ENCODE peak calls at places on chromosome 12, in four cellular contexts. H is brain microvascular endothelial cell, J is HFFc6, R is WTC11. T is an unnamed sample.

GRCh38 chr12:83040339-83040738 is 353.6 kb downstream of the TMTC2 start:
- DNase-seq in J (no peak), R (no peak), H (no peak), T (no peak)

GRCh38 chr12:101552277-101552676 is 42.5 kb upstream of the MYBPC1 start:
- DNase-seq in J (no peak), R (no peak), H (no peak), T (peak)

GRCh38 chr12:104521731-104522130 is 65.0 kb downstream of the CHST11 start:
- DNase-seq in J (no peak), H (no peak), R (no peak), T (no peak)

GRCh38 chr12:51127050-51127729 is 43.8 kb upstream of the CSRNP2 start:
- DNase-seq in R (no peak), J (no peak), H (peak), T (no peak)

GRCh38 chr12:123075591-123076171 is 75.2 kb downstream of the PITPNM2 start:
- DNase-seq in R (peak), H (no peak), J (peak), T (no peak)

GRCh38 chr12:33672879-33673577 is 233.4 kb upstream of the SYT10 start:
- DNase-seq in J (no peak), H (no peak), R (no peak), T (no peak)

GRCh38 chr12:1103051-1103450 is 112.0 kb downstream of the ERC1 start:
- DNase-seq in H (no peak), J (no peak), R (no peak), T (no peak)

GRCh38 chr12:23899434-23899833 is 50.0 kb downstream of the SOX5 start:
- DNase-seq in H (no peak), J (no peak), R (no peak), T (no peak)

GRCh38 chr12:106682594-106683234 is 91.8 kb upstream of the RIC8B start:
- DNase-seq in H (no peak), J (peak), R (no peak), T (no peak)
- TF ChIP-seq CTCF in H (peak), J (peak), R (no peak), T (peak)

DNA sequence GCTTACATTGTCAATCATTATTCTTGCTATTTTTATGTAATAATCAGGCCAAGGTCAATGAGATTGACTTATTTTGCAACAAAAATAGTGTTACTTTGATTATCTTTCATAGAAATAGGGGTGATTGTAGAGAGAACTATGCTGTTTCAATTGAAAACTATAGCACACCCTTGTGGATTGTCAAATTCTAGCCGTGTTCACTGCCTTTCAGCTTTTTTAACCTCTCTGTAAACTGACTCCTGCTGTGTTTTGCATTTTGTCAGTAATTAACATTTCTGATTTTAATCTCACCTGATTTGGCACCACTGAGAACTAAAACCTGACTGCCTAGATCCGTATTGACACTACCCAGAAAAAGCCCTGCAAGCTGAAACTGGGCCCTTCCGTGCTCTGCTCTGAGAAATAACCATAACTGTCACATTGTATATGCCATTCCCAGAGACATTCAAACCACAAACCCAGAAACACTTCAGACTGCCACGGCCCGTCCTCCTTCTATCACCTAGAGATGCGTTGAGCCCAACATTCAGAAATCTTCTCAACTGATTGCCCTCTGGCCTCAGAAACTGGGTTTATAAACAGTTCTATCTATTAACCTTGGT is 26.6 kb upstream of the ETV6 start:
- DNase-seq in H (no peak), J (no peak), R (no peak), T (no peak)
- TF ChIP-seq CTCF in H (peak), J (peak), R (no peak), T (peak)

GRCh38 chr12:55823419-55823818 is 5.6 kb downstream of the ORMDL2 start:
- DNase-seq in J (no peak), R (no peak), H (no peak), T (no peak)

GRCh38 chr12:55822228-55822627 is 4.4 kb downstream of the ORMDL2 start:
- DNase-seq in H (no peak), J (no peak), R (peak), T (no peak)

GRCh38 chr12:55818140-55818728 is 393 bp downstream of the ORMDL2 start:
- DNase-seq in H (no peak), R (no peak), J (peak), T (no peak)

GRCh38 chr12:55818886-55819285 is 1.0 kb downstream of the ORMDL2 start:
- DNase-seq in R (no peak), H (no peak), J (no peak), T (no peak)

GRCh38 chr12:55820679-55821078 is 2.8 kb downstream of the ORMDL2 start:
- DNase-seq in H (no peak), J (no peak), R (no peak), T (no peak)
- TF ChIP-seq CTCF in H (peak), J (peak), R (no peak), T (peak)

DNA sequence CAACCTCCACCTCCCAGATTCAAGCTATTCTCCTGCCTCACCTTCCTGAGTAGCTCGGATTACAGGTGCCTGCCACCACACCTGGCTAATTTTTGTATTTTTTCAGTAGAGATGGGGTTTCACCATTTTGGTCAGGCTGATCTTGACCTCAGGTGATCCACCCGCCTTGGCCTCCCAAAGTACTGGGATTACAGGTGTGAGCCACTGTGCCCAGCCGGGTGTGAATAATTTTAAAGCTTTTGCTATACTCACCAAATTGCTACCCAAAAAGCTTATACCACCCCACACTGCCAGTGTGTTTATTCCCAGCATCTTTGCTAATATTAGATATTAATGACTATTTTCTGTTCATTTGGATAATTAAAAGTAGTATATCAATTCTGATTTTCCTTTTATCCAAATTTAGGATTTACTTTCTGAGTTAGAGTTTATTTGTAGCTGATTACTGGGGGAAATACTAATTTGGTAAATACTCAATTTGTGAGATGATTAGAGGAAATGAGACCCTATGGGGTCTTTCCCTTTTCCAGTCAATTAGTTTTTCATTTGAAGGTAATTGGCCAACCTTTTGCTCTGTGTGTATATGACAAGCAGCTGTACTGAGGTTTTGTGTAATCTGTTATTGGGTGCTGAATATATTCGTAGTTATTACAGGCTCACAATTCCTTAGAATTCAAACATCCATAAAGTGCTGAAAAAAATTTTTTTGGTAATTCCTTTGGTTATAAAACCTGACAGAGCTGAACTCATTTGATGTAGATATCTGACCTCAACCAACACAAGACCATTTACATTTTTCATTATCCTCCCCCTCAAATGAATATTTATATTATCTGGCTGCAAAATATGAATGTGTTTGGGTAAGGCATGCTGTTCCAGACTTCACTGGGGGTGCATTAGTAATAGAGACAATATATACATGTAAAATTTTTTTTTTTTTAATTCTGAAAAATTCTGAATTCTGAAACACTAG is 73.6 kb downstream of the ANO6 start:
- DNase-seq in J (no peak), H (no peak), R (no peak), T (no peak)
- TF ChIP-seq CTCF in J (no peak), H (no peak), R (no peak), T (no peak)

DNA sequence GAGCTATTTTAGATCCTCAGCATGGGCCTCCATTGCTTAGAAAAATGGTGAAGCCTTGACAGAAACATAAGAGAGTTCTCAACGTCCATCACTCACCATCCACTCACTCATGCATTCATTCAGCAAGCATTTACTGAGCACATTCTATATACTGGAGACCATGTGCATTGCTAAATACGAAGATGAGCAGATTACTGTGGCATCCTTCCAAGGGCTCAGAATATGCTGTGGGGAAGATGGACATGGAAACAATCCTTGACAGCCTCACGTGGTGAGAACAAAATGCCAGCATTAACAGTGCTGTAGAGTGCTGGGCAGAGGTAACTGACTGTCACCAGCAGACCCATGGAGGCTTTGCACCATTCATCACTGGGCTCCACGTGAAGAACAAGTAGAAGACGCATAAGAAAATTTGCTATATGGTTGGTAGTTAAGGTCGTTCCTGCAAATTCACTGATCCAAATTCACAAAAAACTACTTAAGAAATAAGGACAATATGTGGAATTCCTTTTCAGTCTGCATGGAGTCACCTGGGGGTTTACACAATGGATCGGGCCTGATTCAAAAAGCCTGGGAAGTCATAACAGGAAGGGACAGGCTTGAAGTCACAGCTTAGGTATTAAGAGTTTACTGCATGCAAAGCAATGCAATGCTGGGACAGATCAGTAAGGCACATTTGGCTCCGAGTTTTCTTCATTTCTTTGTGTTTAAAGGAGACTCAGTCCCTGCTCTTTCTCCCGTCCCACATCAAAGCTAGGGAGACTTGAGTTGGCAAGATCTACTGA is 153.1 kb downstream of the NTF3 start:
- DNase-seq in J (no peak), H (no peak), R (no peak), T (no peak)
- TF ChIP-seq CTCF in J (no peak), H (no peak), R (no peak), T (no peak)

GRCh38 chr12:6376079-6376941 is 947 bp upstream of the SCNN1A start:
- DNase-seq in J (peak), R (peak), H (peak), T (no peak)
- TF ChIP-seq CTCF in J (peak), R (no peak), H (peak), T (peak)

GRCh38 chr12:125544979-125545378 is 479.7 kb downstream of the AACS start:
- DNase-seq in J (no peak), H (no peak), R (no peak), T (no peak)

GRCh38 chr12:125549171-125549570 is 483.9 kb downstream of the AACS start:
- DNase-seq in J (no peak), R (no peak), H (no peak), T (no peak)

GRCh38 chr12:125552223-125552747 is 487.1 kb downstream of the AACS start:
- DNase-seq in R (no peak), J (no peak), H (no peak), T (no peak)

GRCh38 chr12:125549836-125550235 is 484.6 kb downstream of the AACS start:
- DNase-seq in R (peak), H (no peak), J (no peak), T (no peak)
- TF ChIP-seq CTCF in R (peak), H (peak), J (peak), T (peak)

GRCh38 chr12:132074216-132074615 is 69.9 kb downstream of the DDX51 start:
- DNase-seq in R (no peak), J (no peak), H (no peak), T (no peak)

GRCh38 chr12:132077322-132078100 is 66.6 kb downstream of the DDX51 start:
- DNase-seq in H (no peak), J (no peak), R (no peak), T (no peak)

GRCh38 chr12:132078190-132078589 is 65.9 kb downstream of the DDX51 start:
- DNase-seq in H (peak), J (peak), R (no peak), T (peak)

GRCh38 chr12:132075714-132076553 is 68.2 kb downstream of the DDX51 start:
- DNase-seq in J (no peak), H (no peak), R (no peak), T (no peak)

DNA sequence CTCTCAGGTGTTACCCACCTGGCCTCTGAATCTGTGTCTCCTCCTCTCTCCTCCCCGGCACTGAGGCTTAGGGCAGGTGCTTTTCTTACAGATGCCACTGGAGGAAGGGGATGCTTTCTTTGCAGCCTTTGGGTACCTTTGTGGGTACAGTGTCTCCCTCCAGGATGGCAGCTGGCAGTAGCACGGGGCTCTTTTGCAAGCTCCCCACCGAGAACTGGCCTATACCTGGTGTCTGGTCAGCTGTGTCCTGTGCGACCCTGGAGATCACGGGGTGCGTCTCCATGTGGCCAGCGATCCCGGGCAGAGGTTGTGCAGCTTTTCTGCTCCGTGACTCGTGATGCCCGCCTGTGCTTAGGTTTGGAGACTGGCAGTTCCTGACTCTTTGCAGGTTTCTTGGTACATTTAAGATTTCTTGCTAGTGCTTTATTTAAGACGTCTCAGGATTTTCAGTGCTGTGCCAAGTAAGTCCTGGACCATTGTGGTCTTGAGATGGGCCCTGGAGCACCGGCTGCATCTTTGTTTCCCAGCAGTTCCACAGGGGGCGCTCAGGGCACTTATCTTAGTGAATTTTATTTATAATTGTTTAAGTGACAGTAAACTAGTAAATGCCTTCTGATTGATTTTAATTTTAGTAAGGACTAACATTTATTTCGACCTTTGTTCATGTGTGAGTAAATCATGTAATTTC is 68.9 kb downstream of the DDX51 start:
- DNase-seq in J (no peak), R (peak), H (no peak), T (no peak)
- TF ChIP-seq CTCF in J (peak), R (peak), H (peak), T (peak)

GRCh38 chr12:75190846-75191245 is 18.8 kb downstream of the KCNC2 start:
- DNase-seq in J (no peak), R (no peak), H (no peak), T (no peak)

GRCh38 chr12:75194250-75194649 is 15.4 kb downstream of the KCNC2 start:
- DNase-seq in R (no peak), H (no peak), J (no peak), T (no peak)

GRCh38 chr12:75196865-75197264 is 12.8 kb downstream of the KCNC2 start:
- DNase-seq in R (no peak), J (no peak), H (no peak), T (no peak)

GRCh38 chr12:75196408-75196807 is 13.2 kb downstream of the KCNC2 start:
- DNase-seq in J (no peak), H (no peak), R (no peak), T (no peak)
- TF ChIP-seq CTCF in J (no peak), H (no peak), R (no peak), T (no peak)

GRCh38 chr12:39872425-39872824 is 233.5 kb downstream of the SLC2A13 start:
- DNase-seq in H (no peak), R (no peak), J (no peak), T (no peak)

GRCh38 chr12:39878753-39879152 is 227.1 kb downstream of the SLC2A13 start:
- DNase-seq in J (no peak), H (no peak), R (no peak), T (no peak)

GRCh38 chr12:39875721-39876120 is 230.2 kb downstream of the SLC2A13 start:
- DNase-seq in R (no peak), H (no peak), J (no peak), T (no peak)

GRCh38 chr12:39867631-39868030 is 238.2 kb downstream of the SLC2A13 start:
- DNase-seq in H (no peak), J (no peak), R (no peak), T (no peak)

DNA sequence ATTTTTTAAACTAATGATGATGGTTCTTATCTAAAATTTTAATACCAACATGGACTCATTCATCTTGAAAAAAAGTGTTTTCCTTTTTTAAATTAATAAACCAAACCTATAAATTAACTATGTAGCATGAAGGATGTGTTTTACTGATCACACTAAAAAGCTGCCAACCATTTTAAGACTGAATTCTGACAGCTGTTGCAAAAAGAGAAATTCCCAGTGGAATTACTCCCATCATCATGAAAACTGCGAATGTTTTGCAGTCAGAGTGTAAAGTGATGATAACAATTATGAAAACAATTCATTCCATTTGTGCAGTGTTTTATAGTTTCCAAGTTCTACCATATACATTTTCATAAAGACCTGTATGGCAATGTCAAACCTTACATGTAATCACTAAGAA is 232.8 kb downstream of the SLC2A13 start:
- DNase-seq in J (no peak), H (no peak), R (no peak), T (no peak)
- TF ChIP-seq CTCF in J (no peak), H (no peak), R (no peak), T (no peak)